ENCODE peak calls at places on chromosomes 7 and 10, in four cellular contexts. Q, W, G and T are unnamed samples.

GRCh38 chr10:58362026-58362799 is 23.0 kb upstream of the TFAM start:
- DNase-seq in Q (no peak), W (no peak), G (no peak), T (no peak)

GRCh38 chr10:72134785-72135765 is 46.7 kb upstream of the SPOCK2 start:
- DNase-seq in Q (no peak), W (no peak), G (no peak), T (no peak)

GRCh38 chr10:97399843-97400545 is 1.1 kb downstream of the RRP12 start:
- DNase-seq in Q (no peak), W (peak; percentile 77), G (no peak), T (no peak)

GRCh38 chr10:119285495-119286267 is 78.3 kb downstream of the GRK5 start:
- DNase-seq in Q (no peak), W (no peak), G (no peak), T (no peak)

GRCh38 chr10:127470911-127471310 is 78.2 kb upstream of the NPS start:
- DNase-seq in Q (no peak), W (no peak), G (no peak), T (no peak)

GRCh38 chr10:120940299-120940900 is 89.2 kb downstream of the WDR11 start:
- DNase-seq in Q (no peak), W (no peak), G (no peak), T (no peak)

GRCh38 chr10:59434463-59435326 is 72.3 kb upstream of the FAM13C start:
- DNase-seq in Q (no peak), W (no peak), G (no peak), T (no peak)

GRCh38 chr10:73932625-73933112 is 21.7 kb downstream of the PLAU start:
- DNase-seq in Q (no peak), W (no peak), G (no peak), T (no peak)

GRCh38 chr10:63692205-63692896 is 171.2 kb downstream of the REEP3 start:
- DNase-seq in Q (no peak), W (no peak), G (no peak), T (no peak)

GRCh38 chr10:62336404-62336803 is 37.8 kb upstream of the ZNF365 start:
- DNase-seq in Q (no peak), W (no peak), G (no peak), T (no peak)

GRCh38 chr10:61262486-61263261 is 190.5 kb downstream of the TMEM26 start:
- DNase-seq in Q (no peak), W (no peak), G (no peak), T (no peak)

GRCh38 chr10:44756235-44756634 is 154.9 kb upstream of the TMEM72 start:
- DNase-seq in Q (no peak), W (no peak), G (no peak), T (no peak)

GRCh38 chr7:2523941-2524807 is 4.6 kb downstream of the LFNG start:
- DNase-seq in Q (no peak), W (peak; percentile 100), G (peak; percentile 77), T (peak; percentile 100)

GRCh38 chr7:128352138-128352537 is 8.4 kb upstream of the RBM28 start:
- DNase-seq in Q (no peak), W (peak; percentile 4), G (no peak), T (peak; percentile 11)

GRCh38 chr10:88624840-88625239 is 38.3 kb downstream of the LIPJ start:
- DNase-seq in Q (no peak), W (no peak), G (no peak), T (no peak)

GRCh38 chr10:119634219-119634544 is 17.0 kb upstream of the BAG3 start:
- DNase-seq in Q (no peak), W (no peak), G (peak; percentile 29), T (no peak)

GRCh38 chr7:39271386-39271785 is 293.7 kb downstream of the POU6F2 start:
- DNase-seq in Q (no peak), W (peak; percentile 48), G (peak; percentile 59), T (peak; percentile 17)

GRCh38 chr10:127587668-127588395 is 38.7 kb downstream of the NPS start:
- DNase-seq in Q (no peak), W (no peak), G (peak; percentile 24), T (no peak)

GRCh38 chr7:50467817-50468610 is 17.9 kb upstream of the FIGNL1 start:
- DNase-seq in Q (peak; percentile 68), W (peak; percentile 82), G (peak; percentile 64), T (no peak)

GRCh38 chr10:94108200-94108599 is 114.5 kb downstream of the PLCE1 start:
- DNase-seq in Q (no peak), W (no peak), G (no peak), T (no peak)

GRCh38 chr7:53237344-53237913 is 202.0 kb downstream of the POM121L12 start:
- DNase-seq in Q (no peak), W (no peak), G (no peak), T (no peak)

GRCh38 chr7:133253522-133253882 is 624 bp downstream of the EXOC4 start:
- DNase-seq in Q (no peak), W (no peak), G (no peak), T (no peak)

GRCh38 chr10:17292375-17292774 is 64.3 kb downstream of the VIM start:
- DNase-seq in Q (no peak), W (no peak), G (no peak), T (no peak)